ENCODE peak calls at places on chromosomes 16 and 17, in nine cellular contexts. O is upper lobe of right lung, G is PC-9, V is adrenal gland, H is tibial nerve, T is stomach, E is lower lobe of right lung, M is PC-3, L is heart left ventricle. P is an unnamed sample. For H3K36me3, the result is how much of the 10 kb centered on the place peaks cover.

GRCh38 chr16:56732832-56733231 is 2.9 kb downstream of the NUP93 start:
- DNase-seq in O (no peak), G (no peak), V (no peak), H (no peak), T (no peak), E (no peak), M (no peak), L (no peak), P (no peak)

GRCh38 chr17:30600830-30601494 is 123.8 kb downstream of the GOSR1 start:
- DNase-seq in O (peak), G (peak), V (no peak), H (no peak), T (no peak), E (no peak), M (peak), L (peak), P (peak)

GRCh38 chr16:74563828-74564263 is 43.1 kb downstream of the GLG1 start:
- DNase-seq in O (no peak), G (peak), V (peak), H (no peak), T (peak), E (peak), M (peak), L (no peak), P (no peak)

GRCh38 chr17:45009676-45010467 is 41.6 kb downstream of the DCAKD start:
- DNase-seq in O (no peak), G (no peak), V (no peak), H (no peak), T (no peak), E (no peak), M (no peak), L (no peak), P (no peak)

GRCh38 chr17:12113156-12113555 is 92.5 kb downstream of the MAP2K4 start:
- DNase-seq in O (no peak), G (no peak), V (no peak), H (no peak), T (no peak), E (no peak), M (no peak), L (no peak), P (no peak)

GRCh38 chr16:30142672-30143346 is 19.8 kb upstream of the MAPK3 start:
- DNase-seq in O (no peak), G (peak), V (no peak), H (no peak), T (no peak), E (no peak), M (peak), L (no peak), P (no peak)

GRCh38 chr17:17151541-17151940 is 54.6 kb downstream of the PLD6 start:
- DNase-seq in O (no peak), G (no peak), V (no peak), H (no peak), T (no peak), E (no peak), M (peak), L (no peak), P (no peak)

GRCh38 chr17:49557204-49558024 is 18.3 kb upstream of the NXPH3 start:
- DNase-seq in O (no peak), G (peak), V (peak), H (no peak), T (peak), E (no peak), M (peak), L (no peak), P (no peak)

GRCh38 chr17:77120866-77121265 is 19.9 kb upstream of the SEC14L1 start:
- DNase-seq in O (no peak), G (no peak), V (peak), H (no peak), T (no peak), E (no peak), M (peak), L (peak), P (no peak)

GRCh38 chr16:58866935-58867334 is 132.8 kb upstream of the GOT2 start:
- DNase-seq in O (no peak), G (no peak), V (no peak), H (no peak), T (no peak), E (no peak), M (no peak), L (no peak), P (no peak)

GRCh38 chr16:17266606-17267313 is 204.0 kb downstream of the XYLT1 start:
- DNase-seq in O (no peak), G (no peak), V (peak), H (no peak), T (peak), E (no peak), M (no peak), L (no peak), P (no peak)

GRCh38 chr17:4598776-4599504 is 14.6 kb downstream of the SMTNL2 start:
- DNase-seq in O (no peak), G (no peak), V (no peak), H (no peak), T (no peak), E (no peak), M (no peak), L (peak), P (no peak)

GRCh38 chr16:68227850-68228553 is 7.9 kb downstream of the ESRP2 start:
- DNase-seq in O (no peak), G (no peak), V (peak), H (no peak), T (peak), E (no peak), M (no peak), L (no peak), P (no peak)

GRCh38 chr17:36650096-36650764 is 48.8 kb downstream of the MRM1 start:
- DNase-seq in O (no peak), G (no peak), V (no peak), H (no peak), T (no peak), E (no peak), M (no peak), L (no peak), P (no peak)

GRCh38 chr16:23420011-23420410 is 33.0 kb downstream of the COG7 start:
- DNase-seq in O (no peak), G (no peak), V (no peak), H (no peak), T (no peak), E (no peak), M (no peak), L (no peak), P (no peak)

GRCh38 chr17:77609553-77610517 is 348.7 kb upstream of the TNRC6C start:
- DNase-seq in O (peak), G (no peak), V (peak), H (no peak), T (no peak), E (no peak), M (no peak), L (no peak), P (no peak)

GRCh38 chr16:58218786-58219185 is 20.9 kb upstream of the CSNK2A2 start:
- DNase-seq in O (no peak), G (no peak), V (no peak), H (no peak), T (no peak), E (no peak), M (no peak), L (no peak), P (no peak)

GRCh38 chr16:77469639-77470038 is 34.8 kb upstream of the ADAMTS18 start:
- DNase-seq in O (no peak), G (no peak), V (no peak), H (no peak), T (no peak), E (no peak), M (no peak), L (no peak), P (no peak)

GRCh38 chr16:87086575-87086974 is 230.6 kb downstream of the C16orf95 start:
- DNase-seq in O (no peak), G (no peak), V (no peak), H (no peak), T (no peak), E (no peak), M (peak), L (no peak), P (no peak)

GRCh38 chr16:30458561-30459394 is 13.1 kb upstream of the SEPHS2 start:
- DNase-seq in O (peak), G (no peak), V (peak), H (no peak), T (peak), E (peak), M (no peak), L (peak), P (peak)

GRCh38 chr16:72467157-72467759 is 295.3 kb upstream of the PMFBP1 start:
- DNase-seq in O (no peak), G (no peak), V (no peak), H (no peak), T (no peak), E (no peak), M (peak), L (no peak), P (no peak)

GRCh38 chr16:69115361-69115760 is 9.9 kb downstream of the HAS3 start:
- DNase-seq in O (peak), G (no peak), V (no peak), H (no peak), T (no peak), E (no peak), M (no peak), L (no peak), P (no peak)

GRCh38 chr17:2122641-2123302 is 67.9 kb downstream of the HIC1 start:
- DNase-seq in O (peak), G (peak), V (peak), H (peak), T (peak), E (peak), M (no peak), L (peak), P (peak)

GRCh38 chr17:35947156-35947585 is 3.7 kb upstream of the LYZL6 start:
- DNase-seq in O (no peak), G (peak), V (peak), H (peak), T (peak), E (no peak), M (peak), L (no peak), P (no peak)

GRCh38 chr17:4599505-4600281 is 15.4 kb downstream of the SMTNL2 start:
- DNase-seq in O (no peak), G (peak), V (peak), H (no peak), T (no peak), E (no peak), M (peak), L (peak), P (no peak)

GRCh38 chr16:86872126-86872525 is 293.8 kb downstream of the FOXL1 start:
- DNase-seq in O (no peak), G (no peak), V (no peak), H (no peak), T (no peak), E (no peak), M (no peak), L (no peak), P (no peak)

GRCh38 chr17:489758-490329 is 137.2 kb upstream of the RPH3AL start:
- DNase-seq in O (peak), G (peak), V (no peak), H (no peak), T (peak), E (peak), M (no peak), L (peak), P (peak)

GRCh38 chr17:50934672-50935200 is 68.6 kb upstream of the TOB1 start:
- DNase-seq in O (no peak), G (no peak), V (no peak), H (no peak), T (no peak), E (no peak), M (no peak), L (no peak), P (no peak)

GRCh38 chr16:24535827-24536226 is 3.5 kb upstream of the RBBP6 start:
- DNase-seq in O (no peak), G (no peak), V (no peak), H (no peak), T (no peak), E (no peak), M (no peak), L (no peak), P (no peak)

GRCh38 chr17:16463341-16464000 is 28.5 kb downstream of the LRRC75A start:
- DNase-seq in O (no peak), G (peak), V (peak), H (no peak), T (peak), E (no peak), M (peak), L (peak), P (no peak)

GRCh38 chr17:38907930-38908675 is 17.3 kb upstream of the LASP1NB start:
- DNase-seq in O (no peak), G (no peak), V (no peak), H (no peak), T (no peak), E (peak), M (no peak), L (no peak), P (no peak)
- H3K4me3 ChIP-seq in O (no peak), G (no peak), V (no peak), H (no peak), T (no peak), E (no peak), M (no peak), L (no peak), P (peak)

GRCh38 chr17:53950207-53950857 is 127.6 kb downstream of the KIF2B start:
- DNase-seq in O (no peak), G (no peak), V (no peak), H (no peak), T (no peak), E (no peak), M (no peak), L (no peak), P (no peak)
- TF ChIP-seq CTCF in O (no peak), G (peak), V (no peak), H (no peak), T (no peak), E (no peak), M (peak), L (no peak), P (no peak)

DNA sequence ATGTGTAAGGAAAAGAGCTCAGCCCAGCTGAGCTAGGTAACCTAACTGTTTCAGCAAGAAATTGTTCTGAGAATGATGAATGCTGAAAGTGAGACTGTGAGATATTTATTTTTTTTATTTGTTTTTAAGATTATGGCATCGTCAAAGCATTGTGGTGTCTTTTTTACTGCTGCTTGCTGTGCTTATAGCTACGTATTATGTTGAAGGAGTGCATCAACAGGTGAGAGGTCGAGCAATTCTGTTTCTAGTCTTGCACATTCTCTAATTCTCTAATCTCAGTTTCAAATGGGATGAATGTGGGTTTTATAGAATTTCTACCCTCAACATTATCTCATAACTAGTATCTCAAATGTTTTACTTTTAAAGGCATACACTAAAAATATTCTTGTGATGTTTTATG is 29.9 kb downstream of the VMP1 start:
- DNase-seq in O (no peak), G (no peak), V (no peak), H (no peak), T (no peak), E (no peak), M (no peak), L (no peak), P (no peak)
- H3K36me3 ChIP-seq in O (half or more), G (under half), V (under half), H (half or more), T (half or more), E (half or more), M (under half), L (under half), P (under half)

GRCh38 chr16:3553138-3553923 is 23.9 kb downstream of the NLRC3 start:
- DNase-seq in O (no peak), G (no peak), V (no peak), H (no peak), T (no peak), E (no peak), M (no peak), L (no peak), P (no peak)
- H3K4me3 ChIP-seq in O (no peak), G (no peak), V (no peak), H (no peak), T (no peak), E (no peak), M (no peak), L (no peak), P (no peak)

GRCh38 chr16:67028555-67029248 is at the start of gene CBFB:
- DNase-seq in O (peak), G (peak), V (peak), H (peak), T (peak), E (peak), M (peak), L (peak), P (peak)
- TF ChIP-seq CTCF in O (peak), G (peak), V (no peak), H (no peak), T (no peak), E (no peak), M (peak), L (no peak), P (peak)

DNA sequence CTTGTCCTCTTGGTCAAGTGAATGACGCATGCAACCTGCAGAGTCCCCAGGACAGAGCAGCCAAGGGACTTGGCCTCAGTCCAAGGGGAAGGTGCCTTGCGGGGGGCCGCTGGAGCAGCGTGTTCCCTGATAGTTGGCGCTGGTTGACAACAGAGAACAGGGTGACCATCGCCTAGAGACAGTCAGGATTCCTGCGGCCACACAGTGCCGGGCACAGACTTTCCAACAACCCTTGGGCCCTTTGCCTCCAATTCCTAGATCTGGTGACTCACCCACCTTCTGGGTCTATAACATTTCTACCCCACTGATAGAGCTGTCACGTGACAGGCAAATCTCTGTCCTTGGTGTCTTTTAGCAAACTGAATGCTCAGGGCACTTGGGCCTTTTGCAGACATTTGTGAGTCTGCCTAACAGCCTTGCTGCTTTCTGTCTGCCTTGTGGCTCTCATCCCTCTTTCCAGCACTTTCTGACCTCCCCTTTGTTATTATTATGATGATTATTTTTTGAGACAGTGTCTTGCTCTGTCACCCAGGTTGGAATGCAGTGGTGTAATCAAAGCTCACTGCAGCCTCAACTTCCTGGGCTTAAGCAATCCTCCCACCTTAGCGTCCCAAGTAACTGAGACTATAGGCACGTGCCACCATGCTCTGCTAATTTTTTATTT is 11.9 kb upstream of the TEDC2 start:
- DNase-seq in O (no peak), G (peak), V (no peak), H (no peak), T (no peak), E (no peak), M (no peak), L (no peak), P (no peak)
- H3K36me3 ChIP-seq in O (under half), G (under half), V (under half), H (half or more), T (half or more), E (under half), M (under half), L (under half), P (half or more)

GRCh38 chr17:40176409-40177110 is 710 bp upstream of the RAPGEFL1 start:
- DNase-seq in O (no peak), G (no peak), V (no peak), H (no peak), T (peak), E (peak), M (peak), L (no peak), P (no peak)

GRCh38 chr17:40178660-40179059 is 1.4 kb downstream of the RAPGEFL1 start:
- DNase-seq in O (no peak), G (no peak), V (no peak), H (no peak), T (no peak), E (no peak), M (no peak), L (no peak), P (no peak)

GRCh38 chr17:40177275-40177874 is at the start of gene RAPGEFL1:
- DNase-seq in O (peak), G (peak), V (peak), H (peak), T (peak), E (peak), M (no peak), L (peak), P (peak)

GRCh38 chr17:40179923-40180659 is 2.8 kb downstream of the RAPGEFL1 start:
- DNase-seq in O (no peak), G (no peak), V (no peak), H (no peak), T (no peak), E (no peak), M (no peak), L (no peak), P (no peak)

GRCh38 chr17:40178021-40178601 is 841 bp downstream of the RAPGEFL1 start:
- DNase-seq in O (peak), G (no peak), V (no peak), H (no peak), T (no peak), E (no peak), M (no peak), L (no peak), P (no peak)
- H3K4me3 ChIP-seq in O (peak), G (peak), V (peak), H (peak), T (peak), E (peak), M (no peak), L (peak), P (no peak)

P was measured in GM06990.